ENCODE peak calls at places on chromosomes 11 and 22, in five cellular contexts. Z, C, B, P and O are unnamed samples.

GRCh38 chr11:104001474-104001873 is 35.0 kb upstream of the DDI1 start:
- DNase-seq in C (peak), Z (no peak), B (no peak), P (no peak), O (no peak)

GRCh38 chr11:5689551-5689983 is at the start of gene TRIM22:
- DNase-seq in Z (peak), C (peak), B (no peak), P (no peak), O (peak)

GRCh38 chr11:28657378-28658030 is 549.3 kb downstream of the METTL15 start:
- DNase-seq in B (no peak), P (no peak), Z (no peak), C (peak), O (no peak)

GRCh38 chr22:49735411-49736311 is 92.0 kb downstream of the BRD1 start:
- DNase-seq in B (no peak), Z (no peak), C (peak), P (no peak), O (peak)

GRCh38 chr11:326842-327580 is 6.4 kb upstream of the IFITM3 start:
- DNase-seq in Z (peak), C (peak), B (no peak), P (no peak), O (peak)

GRCh38 chr11:121482231-121483129 is 29.7 kb upstream of the SORL1-AS1 start:
- DNase-seq in C (peak), B (no peak), P (no peak), Z (no peak), O (no peak)

GRCh38 chr11:80204021-80204420 is 763.2 kb upstream of the TENM4 start:
- DNase-seq in C (no peak), B (no peak), Z (no peak), P (no peak), O (peak)

GRCh38 chr11:77284476-77285468 is 16.7 kb downstream of the GDPD4 start:
- DNase-seq in P (no peak), Z (no peak), B (no peak), C (no peak), O (no peak)

GRCh38 chr11:72574534-72575460 is 99.4 kb downstream of the PDE2A start:
- DNase-seq in Z (no peak), P (peak), C (no peak), B (no peak), O (no peak)

GRCh38 chr11:134499990-134500389 is 87.9 kb upstream of the B3GAT1 start:
- DNase-seq in B (no peak), P (no peak), Z (no peak), C (no peak), O (no peak)

GRCh38 chr11:47857485-47858168 is 9.5 kb upstream of the NUP160 start:
- DNase-seq in B (no peak), P (no peak), Z (no peak), C (no peak), O (no peak)